ENCODE peak calls at places on chromosomes 5 and 9, in five cellular contexts. N is GM12878, S is SK-N-SH, V is H1, B is HepG2. C is an unnamed sample.

GRCh38 chr5:138542120-138542955 is 698 bp downstream of the ETF1 start:
- DNase-seq in N (no peak), S (peak), V (no peak), B (no peak), C (no peak)

GRCh38 chr5:163916376-163916775 is 411.0 kb downstream of the MAT2B start:
- DNase-seq in N (peak), S (no peak), V (no peak), B (no peak), C (no peak)

GRCh38 chr9:69332067-69332685 is 7.2 kb downstream of the ENTREP1 start:
- DNase-seq in N (no peak), S (no peak), V (no peak), B (no peak), C (no peak)

GRCh38 chr9:136178061-136178772 is 26.7 kb downstream of the LHX3 start:
- DNase-seq in N (no peak), S (peak), V (no peak), B (no peak), C (no peak)

GRCh38 chr9:23117621-23118020 is 671.0 kb downstream of the DMRTA1 start:
- DNase-seq in N (no peak), S (no peak), V (no peak), B (no peak), C (no peak)

GRCh38 chr9:79619930-79620329 is 48.2 kb downstream of the TLE4 start:
- DNase-seq in N (no peak), S (no peak), V (no peak), B (no peak), C (no peak)

GRCh38 chr9:98974994-98975712 is 31.4 kb downstream of the COL15A1 start:
- DNase-seq in N (no peak), S (peak), V (peak), B (peak), C (peak)

GRCh38 chr5:65034782-65035181 is 266.1 kb downstream of the CWC27 start:
- DNase-seq in N (no peak), S (no peak), V (peak), B (no peak), C (no peak)

GRCh38 chr9:95010431-95010838 is 283.9 kb downstream of the AOPEP start:
- DNase-seq in N (no peak), S (no peak), V (no peak), B (no peak), C (no peak)

GRCh38 chr9:125261501-125262216 is at the start of gene GAPVD1:
- DNase-seq in N (peak), S (peak), V (peak), B (peak), C (peak)

GRCh38 chr9:121596515-121596914 is 54.9 kb upstream of the DAB2IP start:
- DNase-seq in N (no peak), S (no peak), V (no peak), B (no peak), C (no peak)

GRCh38 chr5:78237911-78238310 is 56.6 kb downstream of the AP3B1 start:
- DNase-seq in N (no peak), S (no peak), V (no peak), B (no peak), C (no peak)

GRCh38 chr5:104793452-104794120 is 1231.0 kb upstream of the NUDT12 start:
- DNase-seq in N (no peak), S (no peak), V (no peak), B (no peak), C (no peak)

GRCh38 chr5:107593009-107593408 is 77.7 kb downstream of the EFNA5 start:
- DNase-seq in N (no peak), S (peak), V (no peak), B (no peak), C (no peak)

GRCh38 chr5:137696481-137696880 is 39.4 kb downstream of the KLHL3 start:
- DNase-seq in N (no peak), S (no peak), V (no peak), B (no peak), C (no peak)

GRCh38 chr5:43947870-43948269 is 344.9 kb downstream of the NNT start:
- DNase-seq in N (no peak), S (no peak), V (no peak), B (no peak), C (no peak)

GRCh38 chr9:97386265-97386633 is 25.6 kb upstream of the TDRD7 start:
- DNase-seq in N (no peak), S (no peak), V (no peak), B (peak), C (no peak)

GRCh38 chr5:34834794-34835089 is 4.2 kb upstream of the TTC23L start:
- DNase-seq in N (no peak), S (no peak), V (no peak), B (no peak), C (no peak)

GRCh38 chr5:9544502-9545300 is 1.2 kb downstream of the SEMA5A start:
- DNase-seq in N (no peak), S (peak), V (peak), B (peak), C (peak)

GRCh38 chr9:127650511-127650910 is 38.4 kb downstream of the STXBP1 start:
- DNase-seq in N (peak), S (no peak), V (no peak), B (no peak), C (no peak)

GRCh38 chr5:1111727-1112289 is at the start of gene SLC12A7:
- DNase-seq in N (no peak), S (peak), V (peak), B (no peak), C (peak)

GRCh38 chr9:113611461-113612215 is 148.1 kb downstream of the RGS3 start:
- DNase-seq in N (no peak), S (no peak), V (no peak), B (no peak), C (no peak)

GRCh38 chr5:115179068-115179958 is 9.6 kb upstream of the TRIM36 start:
- DNase-seq in N (no peak), S (peak), V (peak), B (no peak), C (no peak)

GRCh38 chr9:117535439-117535838 is 120.6 kb upstream of the ASTN2 start:
- DNase-seq in N (no peak), S (no peak), V (no peak), B (no peak), C (no peak)

GRCh38 chr5:31194892-31195291 is 1.4 kb downstream of the CDH6 start:
- DNase-seq in N (no peak), S (no peak), V (no peak), B (no peak), C (no peak)

GRCh38 chr5:97778451-97778850 is 595.4 kb upstream of the RIOK2 start:
- DNase-seq in N (no peak), S (no peak), V (no peak), B (no peak), C (no peak)
- TF ChIP-seq GABPA in N (no peak), S (no peak), V (no peak), B (no peak), C (no peak)

GRCh38 chr9:36144322-36145206 is 8.0 kb downstream of the GLIPR2 start:
- DNase-seq in N (no peak), S (no peak), V (no peak), B (peak), C (no peak)
- TF ChIP-seq TAF1 in N (no peak), S (no peak), V (no peak), B (no peak), C (no peak)

GRCh38 chr5:173743641-173744343 is 127.3 kb upstream of the BOD1 start:
- DNase-seq in N (peak), S (no peak), V (no peak), B (peak), C (no peak)
- TF ChIP-seq GABPA in N (no peak), S (no peak), V (no peak), B (no peak), C (no peak)

DNA sequence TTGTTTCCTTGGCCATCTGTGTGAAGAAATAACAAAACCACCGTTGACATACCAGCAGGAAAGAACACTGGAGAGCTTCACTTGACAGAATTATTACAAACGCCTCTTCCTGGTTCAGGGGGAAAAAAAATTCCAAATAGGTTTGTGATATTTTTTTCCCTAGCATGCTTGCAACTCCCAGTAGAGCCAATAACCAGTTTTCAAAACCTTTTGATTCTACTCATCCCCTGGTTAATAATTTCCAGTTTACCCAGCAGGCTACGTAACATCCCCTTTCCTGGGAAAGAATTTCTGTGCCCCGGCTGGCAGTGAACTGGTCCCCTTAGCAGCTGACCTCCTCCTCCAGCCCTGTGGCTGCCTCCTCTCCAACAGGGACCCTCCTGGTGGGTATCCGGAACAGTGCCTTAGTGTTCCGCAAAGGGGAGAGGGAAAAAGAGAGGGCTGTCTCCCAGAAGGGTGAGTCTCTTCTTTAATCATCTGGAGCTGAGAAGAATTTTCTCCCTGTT is 72.8 kb upstream of the BOD1 start:
- DNase-seq in N (no peak), S (no peak), V (no peak), B (peak), C (no peak)
- TF ChIP-seq TAF1 in N (no peak), S (no peak), V (no peak), B (peak), C (no peak)

GRCh38 chr9:14616188-14616982 is 76.8 kb downstream of the ZDHHC21 start:
- DNase-seq in N (no peak), S (peak), V (no peak), B (peak), C (no peak)

DNA sequence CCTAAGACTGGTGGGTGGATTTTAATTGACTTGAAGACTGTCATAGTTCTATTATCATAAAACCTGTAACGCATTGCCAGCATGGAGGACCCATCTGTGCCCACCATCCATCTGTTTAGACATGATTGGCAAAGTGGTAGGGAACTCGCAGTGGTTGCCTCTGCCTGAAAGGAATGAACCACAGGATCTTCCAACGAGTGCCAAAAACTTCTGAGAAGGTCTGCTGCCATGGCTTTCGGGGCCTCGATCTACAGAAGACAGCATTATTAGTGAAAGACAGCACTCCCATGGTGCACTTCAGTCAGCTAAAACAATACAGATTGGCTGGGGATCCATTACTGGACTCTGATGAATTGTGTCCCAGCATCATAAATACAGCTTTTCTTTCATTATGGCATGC is 74.4 kb downstream of the ZDHHC21 start:
- DNase-seq in N (no peak), S (no peak), V (no peak), B (no peak), C (no peak)
- TF ChIP-seq GABPA in N (no peak), S (no peak), V (no peak), B (no peak), C (no peak)

C was measured in K562.